ENCODE peak calls at places on chromosome 9, in seven cellular contexts. E, H, Z, W, U, M and R are unnamed samples.

GRCh38 chr9:137669261-137669672 is 50.5 kb downstream of the EHMT1 start:
- DNase-seq in E (no peak), H (no peak), Z (no peak), W (no peak), U (peak), M (no peak), R (no peak)

GRCh38 chr9:80995759-80996158 is 693.6 kb downstream of the TLE1 start:
- DNase-seq in E (no peak), H (no peak), Z (no peak), W (no peak), U (no peak), M (no peak), R (no peak)

GRCh38 chr9:21993893-21994525 is at the start of gene CDKN2A:
- DNase-seq in E (no peak), H (peak), Z (peak), W (peak), U (peak), M (peak), R (no peak)

GRCh38 chr9:132615822-132616221 is 33.4 kb downstream of the BARHL1 start:
- DNase-seq in E (no peak), H (no peak), Z (no peak), W (no peak), U (no peak), M (no peak), R (no peak)

GRCh38 chr9:61666310-61666709 is 476.5 kb downstream of the SPATA31A7 start:
- DNase-seq in E (no peak), H (no peak), Z (no peak), W (no peak), U (no peak), M (no peak), R (no peak)

GRCh38 chr9:132995906-132996305 is 17.4 kb downstream of the GFI1B start:
- DNase-seq in E (no peak), H (no peak), Z (no peak), W (no peak), U (no peak), M (no peak), R (no peak)

GRCh38 chr9:76161546-76161945 is 232.7 kb downstream of the RFK start:
- DNase-seq in E (peak), H (no peak), Z (no peak), W (no peak), U (no peak), M (no peak), R (no peak)

GRCh38 chr9:83630938-83631457 is 8.1 kb downstream of the IDNK start:
- DNase-seq in E (no peak), H (no peak), Z (no peak), W (no peak), U (no peak), M (no peak), R (no peak)

GRCh38 chr9:131693163-131693562 is 46.7 kb downstream of the RAPGEF1 start:
- DNase-seq in E (no peak), H (no peak), Z (no peak), W (no peak), U (no peak), M (no peak), R (no peak)

GRCh38 chr9:120646943-120647342 is 67.0 kb upstream of the CDK5RAP2 start:
- DNase-seq in E (no peak), H (no peak), Z (no peak), W (no peak), U (no peak), M (no peak), R (no peak)

GRCh38 chr9:18255747-18256146 is 218.2 kb upstream of the ADAMTSL1 start:
- DNase-seq in E (no peak), H (no peak), Z (no peak), W (no peak), U (no peak), M (no peak), R (no peak)

GRCh38 chr9:97280755-97281330 is 26.6 kb upstream of the CCDC180 start:
- DNase-seq in E (no peak), H (no peak), Z (no peak), W (no peak), U (no peak), M (no peak), R (no peak)

GRCh38 chr9:107749787-107750444 is 260.3 kb upstream of the KLF4 start:
- DNase-seq in E (peak), H (peak), Z (no peak), W (no peak), U (peak), M (no peak), R (no peak)

GRCh38 chr9:2411459-2412215 is 209.9 kb upstream of the VLDLR start:
- DNase-seq in E (no peak), H (no peak), Z (no peak), W (no peak), U (peak), M (no peak), R (no peak)

GRCh38 chr9:77753183-77753582 is 105.1 kb upstream of the GNA14 start:
- DNase-seq in E (no peak), H (no peak), Z (no peak), W (no peak), U (no peak), M (no peak), R (no peak)

GRCh38 chr9:35790385-35791291 is 753 bp upstream of the NPR2 start:
- DNase-seq in E (peak), H (peak), Z (peak), W (peak), U (peak), M (peak), R (peak)

GRCh38 chr9:136117291-136118060 is 1.2 kb downstream of the TMEM250 start:
- DNase-seq in E (no peak), H (no peak), Z (no peak), W (no peak), U (no peak), M (no peak), R (no peak)

GRCh38 chr9:38682713-38683112 is 37.2 kb downstream of the FAM240B start:
- DNase-seq in E (peak), H (no peak), Z (no peak), W (no peak), U (no peak), M (no peak), R (no peak)

GRCh38 chr9:128529191-128529590 is 23.2 kb upstream of the SPTAN1 start:
- DNase-seq in E (no peak), H (no peak), Z (no peak), W (no peak), U (no peak), M (no peak), R (no peak)

GRCh38 chr9:88777498-88778312 is 213.6 kb upstream of the S1PR3 start:
- DNase-seq in E (no peak), H (no peak), Z (no peak), W (no peak), U (peak), M (no peak), R (no peak)

GRCh38 chr9:95142728-95143127 is 174.8 kb downstream of the FANCC start:
- DNase-seq in E (no peak), H (no peak), Z (no peak), W (no peak), U (no peak), M (no peak), R (no peak)

GRCh38 chr9:2872307-2872940 is 28.5 kb upstream of the PUM3 start:
- DNase-seq in E (no peak), H (peak), Z (peak), W (peak), U (peak), M (peak), R (peak)

GRCh38 chr9:109016132-109016531 is 2.8 kb upstream of the CTNNAL1 start:
- DNase-seq in E (no peak), H (no peak), Z (no peak), W (no peak), U (no peak), M (no peak), R (no peak)

GRCh38 chr9:90098456-90098855 is 493.6 kb downstream of the GADD45G start:
- DNase-seq in E (no peak), H (no peak), Z (no peak), W (no peak), U (no peak), M (no peak), R (no peak)

GRCh38 chr9:37465249-37466036 is at the start of gene ZBTB5:
- DNase-seq in E (peak), H (peak), Z (peak), W (peak), U (peak), M (peak), R (peak)

GRCh38 chr9:112644449-112644965 is 73.4 kb downstream of the INIP start:
- DNase-seq in E (no peak), H (no peak), Z (no peak), W (no peak), U (no peak), M (no peak), R (no peak)

GRCh38 chr9:133100518-133101355 is 20.3 kb downstream of the RALGDS start:
- DNase-seq in E (no peak), H (no peak), Z (no peak), W (no peak), U (no peak), M (no peak), R (no peak)

GRCh38 chr9:72557549-72557948 is 36.1 kb downstream of the TMC1 start:
- DNase-seq in E (peak), H (peak), Z (no peak), W (no peak), U (no peak), M (no peak), R (no peak)

GRCh38 chr9:129176786-129177442 is 1.1 kb downstream of the IER5L start:
- DNase-seq in E (no peak), H (no peak), Z (peak), W (no peak), U (peak), M (no peak), R (no peak)

GRCh38 chr9:137316012-137316981 is 14.2 kb upstream of the NRARP start:
- DNase-seq in E (no peak), H (no peak), Z (no peak), W (no peak), U (no peak), M (no peak), R (no peak)

GRCh38 chr9:109887079-109887478 is 107.1 kb downstream of the PALM2AKAP2 start:
- DNase-seq in E (no peak), H (no peak), Z (no peak), W (no peak), U (peak), M (no peak), R (no peak)